ENCODE peak calls at places on chromosomes 1 and 21, in nine cellular contexts. Z is stimulated activated CD8-positive, alpha-beta memory T cell treated with anti-CD3 and anti-CD28 coated beads, Interleukin-2, amount 100 ng/mL, for 48 hours; W is activated naive CD4-positive, alpha-beta T cell treated with anti-CD3 and anti-CD28 coated beads, Interleukin-2, amount 50 U/mL, for 72 hours; T is amniotic stem cell; R is astrocyte; N is KBM-7; J is ACHN; U is brain microvascular endothelial cell; M is NCI-H1105. Y is an unnamed sample.

GRCh38 chr1:181656491-181656890 is 173.2 kb downstream of the CACNA1E start:
- DNase-seq in T (no peak), N (no peak), W (no peak), J (no peak), R (peak; percentile 14), U (no peak), M (no peak), Z (no peak), Y (peak; percentile 52)

GRCh38 chr1:1399870-1400575 is 888 bp upstream of the CCNL2 start:
- DNase-seq in N (peak; percentile 27), J (no peak), W (no peak), Z (no peak), T (no peak), R (peak; percentile 10), U (no peak), M (no peak), Y (peak; percentile 55)

GRCh38 chr1:1120096-1120495 is 4.2 kb upstream of the C1orf159 start:
- DNase-seq in W (peak; percentile 44), R (no peak), M (no peak), U (no peak), T (no peak), J (no peak), N (no peak), Z (no peak), Y (no peak)

GRCh38 chr1:6884652-6885153 is 99.4 kb downstream of the CAMTA1 start:
- DNase-seq in M (no peak), T (no peak), Z (no peak), J (no peak), N (no peak), W (no peak), U (no peak), R (no peak), Y (no peak)

GRCh38 chr1:50970927-50971582 is 1.0 kb downstream of the CDKN2C start:
- DNase-seq in J (no peak), T (no peak), R (no peak), U (no peak), N (peak; percentile 58), M (no peak), W (no peak), Z (no peak), Y (peak; percentile 40)

GRCh38 chr1:169133801-169134558 is 27.5 kb downstream of the ATP1B1 start:
- DNase-seq in W (no peak), J (no peak), N (peak; percentile 5), M (no peak), Z (no peak), R (no peak), U (no peak), T (no peak), Y (no peak)

GRCh38 chr21:29018540-29018939 is 609 bp downstream of the RWDD2B start:
- DNase-seq in N (peak; percentile 28), U (no peak), R (peak; percentile 16), T (no peak), M (no peak), J (peak; percentile 15), Z (no peak), W (no peak), Y (peak; percentile 39)

GRCh38 chr21:44445413-44445812 is 9.9 kb upstream of the LRRC3 start:
- DNase-seq in T (no peak), R (no peak), U (no peak), J (no peak), N (no peak), W (no peak), M (no peak), Z (no peak), Y (no peak)

GRCh38 chr21:41783476-41784150 is 16.8 kb upstream of the RIPK4 start:
- DNase-seq in U (peak; percentile 11), J (no peak), T (no peak), W (no peak), N (peak; percentile 65), Z (no peak), R (peak; percentile 51), M (no peak), Y (no peak)

GRCh38 chr1:46301406-46302090 is 1.9 kb downstream of the LRRC41 start:
- DNase-seq in W (no peak), N (peak; percentile 59), T (no peak), M (no peak), J (peak; percentile 42), R (peak; percentile 47), Z (peak; percentile 15), U (peak; percentile 16), Y (peak; percentile 33)

GRCh38 chr1:23529146-23530088 is 1.6 kb downstream of the E2F2 start:
- DNase-seq in Z (no peak), J (no peak), T (no peak), U (no peak), R (no peak), N (no peak), M (peak; percentile 18), W (no peak), Y (peak; percentile 48)

GRCh38 chr1:229844675-229845074 is 218.6 kb downstream of the URB2 start:
- DNase-seq in J (no peak), U (no peak), N (no peak), Z (no peak), R (no peak), M (peak; percentile 64), W (no peak), T (no peak), Y (no peak)

GRCh38 chr1:180278791-180279432 is 48.8 kb downstream of the LHX4 start:
- DNase-seq in J (no peak), R (no peak), U (no peak), Z (no peak), T (no peak), N (peak; percentile 64), W (no peak), M (no peak), Y (no peak)

Y was measured in RKO.